ENCODE peak calls at places on chromosomes 7 and 10, in four cellular contexts. One of them, this sample, is unnamed.

GRCh38 chr10:127034224-127034623 is 129.0 kb downstream of the DOCK1 start:
- DNase-seq in RPMI7951: peak; percentile 1
- DNase-seq in Daoy: no peak
- DNase-seq in left cardiac atrium: no peak
- DNase-seq in this sample: no peak

GRCh38 chr7:106420741-106421140 is 136.0 kb upstream of the NAMPT start:
- DNase-seq in Daoy: no peak
- DNase-seq in left cardiac atrium: no peak
- DNase-seq in RPMI7951: no peak
- DNase-seq in this sample: no peak

GRCh38 chr7:95798401-95798930 is 26.1 kb downstream of the DYNC1I1 start:
- DNase-seq in Daoy: peak; percentile 9
- DNase-seq in left cardiac atrium: no peak
- DNase-seq in RPMI7951: peak; percentile 35
- DNase-seq in this sample: no peak

GRCh38 chr7:30965372-30965771 is 1.6 kb downstream of the GHRHR start:
- DNase-seq in Daoy: peak; percentile 67
- DNase-seq in RPMI7951: peak; percentile 74
- DNase-seq in left cardiac atrium: no peak
- DNase-seq in this sample: no peak

GRCh38 chr10:88089498-88089897 is 226.1 kb downstream of the PTEN start:
- DNase-seq in Daoy: no peak
- DNase-seq in left cardiac atrium: no peak
- DNase-seq in RPMI7951: no peak
- DNase-seq in this sample: no peak

GRCh38 chr7:96952974-96953391 is 52.4 kb upstream of the DLX6 start:
- DNase-seq in RPMI7951: peak; percentile 9
- DNase-seq in Daoy: peak; percentile 30
- DNase-seq in left cardiac atrium: no peak
- DNase-seq in this sample: no peak

GRCh38 chr10:74156919-74157289 is 5.9 kb downstream of the ADK start:
- DNase-seq in Daoy: no peak
- DNase-seq in RPMI7951: peak; percentile 18
- DNase-seq in left cardiac atrium: peak; percentile 63
- DNase-seq in this sample: no peak

GRCh38 chr7:43847496-43847895 is 21.8 kb downstream of the MRPS24 start:
- DNase-seq in left cardiac atrium: no peak
- DNase-seq in RPMI7951: peak; percentile 80
- DNase-seq in Daoy: peak; percentile 77
- DNase-seq in this sample: no peak

GRCh38 chr7:1160665-1161010 is 642 bp upstream of the ZFAND2A start:
- DNase-seq in left cardiac atrium: no peak
- DNase-seq in RPMI7951: peak; percentile 58
- DNase-seq in Daoy: peak; percentile 53
- DNase-seq in this sample: peak; percentile 14

GRCh38 chr10:46515402-46516192 is 40.9 kb downstream of the GPRIN2 start:
- DNase-seq in Daoy: no peak
- DNase-seq in left cardiac atrium: peak; percentile 9
- DNase-seq in RPMI7951: no peak
- DNase-seq in this sample: no peak

GRCh38 chr10:86284355-86285105 is 82.1 kb downstream of the GRID1 start:
- DNase-seq in RPMI7951: no peak
- DNase-seq in left cardiac atrium: no peak
- DNase-seq in Daoy: no peak
- DNase-seq in this sample: no peak

GRCh38 chr10:68075550-68076004 is 494 bp upstream of the HERC4 start:
- DNase-seq in RPMI7951: no peak
- DNase-seq in left cardiac atrium: no peak
- DNase-seq in Daoy: no peak
- DNase-seq in this sample: no peak

GRCh38 chr7:28748934-28749584 is 209.1 kb downstream of the TRIL start:
- DNase-seq in RPMI7951: peak; percentile 85
- DNase-seq in Daoy: peak; percentile 74
- DNase-seq in left cardiac atrium: peak; percentile 32
- DNase-seq in this sample: no peak

GRCh38 chr7:106442476-106442875 is 157.7 kb upstream of the NAMPT start:
- DNase-seq in RPMI7951: no peak
- DNase-seq in Daoy: no peak
- DNase-seq in left cardiac atrium: no peak
- DNase-seq in this sample: no peak

This sample was measured in NK-92 treated with Interleukin-12 subunit alpha and Interleukin-12 subunit beta, amount 100 ng/mL, for 24 hours.